ENCODE peak calls at places on chromosomes 5 and 9, in four cellular contexts. V, L, U and Q are unnamed samples.

GRCh38 chr9:19464764-19465570 is 56.2 kb downstream of the ACER2 start:
- DNase-seq in U (peak; percentile 80), V (peak; percentile 70), L (peak; percentile 78), Q (peak; percentile 65)

GRCh38 chr5:52740007-52740406 is 47.7 kb upstream of the ITGA1 start:
- DNase-seq in V (no peak), L (no peak), U (no peak), Q (no peak)

GRCh38 chr5:126884269-126884819 is 107.4 kb downstream of the LMNB1 start:
- DNase-seq in U (no peak), V (no peak), L (no peak), Q (no peak)

GRCh38 chr9:31137151-31137849 is 1247.1 kb upstream of the ACO1 start:
- DNase-seq in L (no peak), U (no peak), V (no peak), Q (no peak)

GRCh38 chr9:129623331-129623730 is 2.4 kb upstream of the C9orf50 start:
- DNase-seq in V (no peak), U (no peak), L (no peak), Q (no peak)

GRCh38 chr9:109451311-109452025 is 46.6 kb downstream of the PTPN3 start:
- DNase-seq in V (no peak), L (no peak), U (no peak), Q (no peak)

GRCh38 chr9:36731576-36731975 is 158.9 kb downstream of the MELK start:
- DNase-seq in L (no peak), V (no peak), U (no peak), Q (no peak)

GRCh38 chr5:139637438-139638089 is 10.6 kb upstream of the CXXC5 start:
- DNase-seq in L (peak; percentile 69), U (peak; percentile 92), V (peak; percentile 84), Q (no peak)

GRCh38 chr9:114351932-114352331 is 22.3 kb downstream of the ORM2 start:
- DNase-seq in V (no peak), L (no peak), U (no peak), Q (no peak)

DNA sequence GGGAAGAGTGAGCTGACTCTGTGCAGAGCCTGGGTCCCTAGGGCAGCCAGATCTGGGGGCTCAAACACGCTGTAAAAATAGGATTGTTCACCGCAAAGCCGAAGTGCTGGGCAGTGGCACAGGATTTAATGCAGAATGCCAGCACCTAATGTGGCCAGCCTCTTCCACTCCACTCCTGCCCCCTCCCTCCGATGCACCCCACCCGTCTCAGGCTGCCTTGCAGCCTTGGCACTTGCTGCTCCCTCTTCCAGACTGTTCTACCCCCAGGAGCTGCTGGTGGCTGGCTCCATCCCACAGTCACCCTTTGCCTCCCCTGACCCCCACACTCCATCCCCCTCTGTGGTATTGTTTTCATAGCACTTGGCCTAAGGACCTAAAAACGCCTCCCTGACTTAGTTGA is 86.2 kb downstream of the SEMA4D start:
- DNase-seq in V (no peak), U (no peak), L (no peak), Q (no peak)
- H3K27ac ChIP-seq in V (no peak overlapping the region), U (no peak overlapping the region), L (no peak overlapping the region), Q (no peak overlapping the region)

GRCh38 chr5:111532873-111533272 is 20.5 kb upstream of the STARD4 start:
- DNase-seq in U (no peak), L (no peak), V (no peak), Q (no peak)
- H3K4me3 ChIP-seq in U (no peak overlapping the region), L (no peak overlapping the region), V (no peak overlapping the region), Q (no peak overlapping the region)

GRCh38 chr5:151773979-151774378 is 2.2 kb downstream of the G3BP1 start:
- DNase-seq in V (no peak), U (no peak), L (no peak), Q (no peak)
- H3K27ac ChIP-seq in V (no peak overlapping the region), U (peak overlapping the region; percentile 88), L (peak overlapping the region; percentile 88), Q (no peak overlapping the region)

GRCh38 chr5:137699291-137700281 is 36.3 kb downstream of the KLHL3 start:
- DNase-seq in V (no peak), U (no peak), L (no peak), Q (no peak)

GRCh38 chr5:137693307-137693950 is 42.5 kb downstream of the KLHL3 start:
- DNase-seq in V (no peak), U (no peak), L (no peak), Q (no peak)

GRCh38 chr5:137693951-137694721 is 41.8 kb downstream of the KLHL3 start:
- DNase-seq in U (no peak), L (no peak), V (no peak), Q (no peak)

GRCh38 chr5:137696481-137696880 is 39.4 kb downstream of the KLHL3 start:
- DNase-seq in U (no peak), V (no peak), L (no peak), Q (no peak)

DNA sequence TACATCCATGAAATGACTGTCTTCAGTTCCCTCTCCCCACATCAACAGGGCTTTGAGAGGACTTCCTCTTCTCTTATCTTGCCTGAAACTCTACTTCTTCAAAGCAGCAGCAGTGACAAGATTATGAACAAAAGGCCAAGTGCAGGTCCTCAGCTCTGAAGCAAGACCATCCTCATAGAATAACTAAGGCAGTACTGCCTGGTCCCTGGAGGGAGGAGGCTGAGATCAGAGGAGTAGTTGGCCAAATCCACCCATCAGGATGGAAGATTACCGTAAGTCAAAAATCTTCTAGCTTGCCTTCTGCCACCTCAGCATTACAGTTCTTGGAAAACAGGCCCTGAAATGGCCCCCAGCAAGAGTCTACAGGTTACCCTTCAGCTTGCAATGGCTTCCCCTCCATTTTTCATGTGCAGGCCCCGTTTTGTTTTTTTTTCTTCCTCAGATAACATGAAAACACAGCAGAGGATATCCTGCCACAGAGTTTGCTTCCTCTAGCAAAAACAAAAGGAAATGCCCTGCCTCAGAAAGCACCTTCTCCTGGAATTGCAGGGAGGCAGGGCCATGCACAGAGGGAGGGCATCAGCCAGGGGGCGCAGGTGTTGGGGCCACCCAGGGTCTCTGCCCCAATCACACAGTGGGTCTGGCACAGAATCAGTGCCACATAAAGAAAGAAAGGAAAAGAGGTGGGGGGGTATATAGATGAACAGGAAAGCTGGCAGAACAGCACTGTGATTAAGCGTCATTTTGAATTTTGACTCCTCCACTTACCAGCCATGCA is 40.0 kb downstream of the KLHL3 start:
- DNase-seq in V (no peak), L (no peak), U (no peak), Q (no peak)
- H3K4me3 ChIP-seq in V (no peak overlapping the region), L (no peak overlapping the region), U (no peak overlapping the region), Q (no peak overlapping the region)

GRCh38 chr5:134140530-134141201 is 26.2 kb downstream of the TCF7 start:
- DNase-seq in U (peak; percentile 77), V (peak; percentile 79), L (peak; percentile 88), Q (peak; percentile 75)
- H3K27ac ChIP-seq in U (no peak overlapping the region), V (no peak overlapping the region), L (peak overlapping the region; percentile 7), Q (peak overlapping the region; percentile 30)

GRCh38 chr5:92429642-92430041 is 1046.5 kb upstream of the ARRDC3 start:
- DNase-seq in V (no peak), L (no peak), U (no peak), Q (no peak)
- H3K4me3 ChIP-seq in V (no peak overlapping the region), L (no peak overlapping the region), U (no peak overlapping the region), Q (no peak overlapping the region)

GRCh38 chr5:159504857-159505304 is 174.6 kb upstream of the IL12B start:
- DNase-seq in U (no peak), V (peak; percentile 24), L (no peak), Q (no peak)
- H3K27ac ChIP-seq in U (peak overlapping the region; percentile 14), V (no peak overlapping the region), L (no peak overlapping the region), Q (no peak overlapping the region)

GRCh38 chr5:172110921-172111873 is 76.8 kb downstream of the STK10 start:
- DNase-seq in U (peak; percentile 72), V (peak; percentile 55), L (no peak), Q (peak; percentile 82)
- H3K4me3 ChIP-seq in U (no peak overlapping the region), V (peak overlapping the region; percentile 0), L (peak overlapping the region; percentile 9), Q (peak overlapping the region; percentile 3)

DNA sequence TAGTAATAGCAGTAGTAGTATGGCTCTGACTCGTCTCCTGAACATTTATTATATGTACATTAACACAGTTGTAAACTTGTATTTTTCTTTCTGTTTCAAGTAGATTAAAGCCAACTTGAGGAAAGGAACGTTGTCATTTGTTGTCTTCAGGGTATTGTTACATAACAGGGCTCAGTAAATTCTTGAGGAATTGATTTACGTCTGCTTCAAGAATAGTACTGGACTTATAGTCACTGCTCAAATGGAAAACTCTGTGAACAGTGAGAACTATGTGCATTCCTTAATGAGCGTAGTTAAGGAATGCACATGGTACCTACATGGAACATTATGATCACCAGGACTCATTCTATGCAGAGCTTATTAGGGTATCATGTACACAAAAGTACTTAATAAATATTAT is 108.9 kb upstream of the SH3GL2 start:
- DNase-seq in V (no peak), U (no peak), L (no peak), Q (no peak)
- H3K27ac ChIP-seq in V (no peak overlapping the region), U (no peak overlapping the region), L (no peak overlapping the region), Q (no peak overlapping the region)

GRCh38 chr9:16197578-16198370 is 644.9 kb downstream of the CCDC171 start:
- DNase-seq in U (no peak), L (no peak), V (no peak), Q (no peak)
- H3K4me3 ChIP-seq in U (no peak overlapping the region), L (no peak overlapping the region), V (no peak overlapping the region), Q (no peak overlapping the region)